ENCODE peak calls at places on chromosome 6, in four cellular contexts. G is RCC 7860, M is mucosa of gallbladder, S is AML-193. U is an unnamed sample.

GRCh38 chr6:135096403-135097130 is 41.9 kb upstream of the HBS1L start:
- DNase-seq in G (no peak), M (no peak), S (no peak), U (no peak)

GRCh38 chr6:21856096-21856825 is 262.7 kb downstream of the SOX4 start:
- DNase-seq in G (peak; percentile 69), M (no peak), S (no peak), U (peak; percentile 83)

GRCh38 chr6:20024316-20024673 is 187.1 kb downstream of the ID4 start:
- DNase-seq in G (no peak), M (no peak), S (no peak), U (no peak)

GRCh38 chr6:34696189-34696738 is 303 bp downstream of the ILRUN start:
- DNase-seq in G (no peak), M (peak; percentile 38), S (peak; percentile 60), U (no peak)

GRCh38 chr6:24425091-24425490 is 22.4 kb downstream of the MRS2 start:
- DNase-seq in G (no peak), M (no peak), S (no peak), U (no peak)

GRCh38 chr6:99348823-99349619 is 453 bp downstream of the FAXC start:
- DNase-seq in G (no peak), M (no peak), S (no peak), U (no peak)

GRCh38 chr6:150267686-150268561 is 100.9 kb upstream of the IYD start:
- DNase-seq in G (no peak), M (no peak), S (no peak), U (no peak)

GRCh38 chr6:45626087-45626891 is 248.6 kb upstream of the SUPT3H start:
- DNase-seq in G (peak; percentile 32), M (no peak), S (no peak), U (no peak)

GRCh38 chr6:168734523-168734922 is 293.5 kb downstream of the SMOC2 start:
- DNase-seq in G (no peak), M (no peak), S (no peak), U (no peak)

GRCh38 chr6:33740204-33740608 is 6.5 kb downstream of the IP6K3 start:
- DNase-seq in G (no peak), M (no peak), S (peak; percentile 80), U (no peak)

GRCh38 chr6:53294095-53294494 is 54.7 kb downstream of the ELOVL5 start:
- DNase-seq in G (no peak), M (no peak), S (no peak), U (no peak)

GRCh38 chr6:149454405-149454848 is 30.4 kb downstream of the ZC3H12D start:
- DNase-seq in G (peak; percentile 57), M (peak; percentile 89), S (no peak), U (no peak)

GRCh38 chr6:41373919-41374617 is 38.7 kb downstream of the NCR2 start:
- DNase-seq in G (no peak), M (no peak), S (no peak), U (no peak)

U was measured in kidney glomerular epithelial cell.